ENCODE peak calls at places on chromosomes 13 and 19, in five cellular contexts. X is CD8-positive, alpha-beta T cell; E is heart right ventricle; Y is CD4-positive, CD25-positive, alpha-beta regulatory T cell; K is right lobe of liver. D is an unnamed sample.

GRCh38 chr19:13951799-13952153 is 533 bp upstream of the DCAF15 start:
- ATAC-seq in X (peak; percentile 2), E (no peak), Y (no peak), K (no peak), D (no peak)

GRCh38 chr13:20148501-20149183 is 12.2 kb downstream of the GJA3 start:
- ATAC-seq in X (no peak), E (no peak), Y (no peak), K (no peak), D (no peak)

GRCh38 chr13:83824120-83824519 is 58.2 kb downstream of the SLITRK1 start:
- ATAC-seq in X (no peak), E (no peak), Y (no peak), K (no peak), D (no peak)

GRCh38 chr13:27018230-27018875 is 153.3 kb downstream of the USP12 start:
- ATAC-seq in X (no peak), E (no peak), Y (no peak), K (peak; percentile 96), D (no peak)

GRCh38 chr13:113917096-113917495 is 53.2 kb upstream of the GAS6 start:
- ATAC-seq in X (no peak), E (no peak), Y (no peak), K (no peak), D (no peak)

GRCh38 chr19:33349319-33350289 is 23.9 kb upstream of the CEBPG start:
- ATAC-seq in X (no peak), E (no peak), Y (no peak), K (peak; percentile 87), D (no peak)

GRCh38 chr13:27130223-27131015 is 41.2 kb downstream of the USP12 start:
- ATAC-seq in X (no peak), E (peak; percentile 66), Y (no peak), K (peak; percentile 73), D (peak; percentile 78)

GRCh38 chr19:30696514-30696913 is 324.3 kb downstream of the ZNF536 start:
- ATAC-seq in X (no peak), E (no peak), Y (no peak), K (peak; percentile 65), D (no peak)

GRCh38 chr19:13013649-13014048 is 18.4 kb downstream of the NFIX start:
- ATAC-seq in X (no peak), E (no peak), Y (no peak), K (no peak), D (no peak)

GRCh38 chr19:50488795-50489194 is 12.1 kb upstream of the GARIN5A start:
- ATAC-seq in X (no peak), E (no peak), Y (no peak), K (peak; percentile 10), D (no peak)

GRCh38 chr13:50213526-50213925 is 198.3 kb downstream of the KCNRG start:
- ATAC-seq in X (no peak), E (no peak), Y (no peak), K (no peak), D (no peak)

GRCh38 chr13:49164712-49165111 is 55.4 kb upstream of the MLNR start:
- ATAC-seq in X (no peak), E (no peak), Y (no peak), K (no peak), D (no peak)

GRCh38 chr19:56348289-56348877 is 33.7 kb upstream of the ZSCAN5A start:
- ATAC-seq in X (no peak), E (no peak), Y (no peak), K (no peak), D (no peak)

GRCh38 chr19:12611361-12611699 is 610 bp downstream of the ZNF791 start:
- ATAC-seq in X (no peak), E (peak; percentile 79), Y (no peak), K (peak; percentile 73), D (peak; percentile 81)

GRCh38 chr19:31352296-31352781 is 3.1 kb upstream of the TSHZ3 start:
- ATAC-seq in X (no peak), E (no peak), Y (no peak), K (no peak), D (no peak)

GRCh38 chr13:82719987-82720386 is 1162.3 kb downstream of the SLITRK1 start:
- ATAC-seq in X (no peak), E (no peak), Y (no peak), K (no peak), D (no peak)

GRCh38 chr19:4984448-4984990 is 15.6 kb downstream of the KDM4B start:
- ATAC-seq in X (no peak), E (no peak), Y (no peak), K (no peak), D (no peak)

GRCh38 chr19:4986471-4986888 is 17.6 kb downstream of the KDM4B start:
- ATAC-seq in X (no peak), E (no peak), Y (no peak), K (no peak), D (no peak)

GRCh38 chr19:4985551-4985991 is 16.7 kb downstream of the KDM4B start:
- ATAC-seq in X (no peak), E (no peak), Y (no peak), K (no peak), D (no peak)

GRCh38 chr19:4987286-4987685 is 18.4 kb downstream of the KDM4B start:
- ATAC-seq in X (no peak), E (no peak), Y (no peak), K (no peak), D (no peak)

DNA sequence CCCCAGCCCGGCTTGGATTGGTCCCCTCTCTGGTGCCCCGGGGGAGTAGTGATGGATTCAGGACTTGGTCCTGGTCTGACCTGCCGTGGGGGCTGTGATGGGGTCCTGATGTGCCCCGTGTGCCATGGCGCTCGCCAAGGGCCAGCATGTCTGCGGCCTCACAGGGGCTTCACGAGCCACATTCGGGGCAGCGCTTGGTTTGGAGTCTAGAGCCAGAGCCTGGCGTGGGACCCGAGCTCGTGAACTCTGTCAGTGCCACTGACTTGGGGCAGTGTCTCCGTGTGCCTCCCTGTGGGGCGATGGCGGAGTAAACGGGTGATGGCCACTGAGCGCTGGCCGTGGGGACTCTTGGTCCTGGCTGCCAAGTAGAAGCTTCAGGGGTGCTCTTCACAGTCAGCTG is 17.1 kb downstream of the KDM4B start:
- ATAC-seq in X (no peak), E (no peak), Y (no peak), K (no peak), D (no peak)
- H3K4me1 ChIP-seq in X (peaks cover 4% of the 10 kb centered on the region), E (peaks cover 73% of the 10 kb centered on the region), Y (peaks cover 3% of the 10 kb centered on the region), K (no peaks in the 10 kb centered on the region), D (no peaks in the 10 kb centered on the region)

GRCh38 chr13:80038371-80038770 is 302.6 kb downstream of the SPRY2 start:
- ATAC-seq in X (no peak), E (no peak), Y (no peak), K (no peak), D (no peak)

GRCh38 chr13:80039000-80039399 is 301.9 kb downstream of the SPRY2 start:
- ATAC-seq in X (no peak), E (no peak), Y (no peak), K (no peak), D (no peak)

GRCh38 chr13:80037505-80037888 is 303.4 kb downstream of the SPRY2 start:
- ATAC-seq in X (no peak), E (no peak), Y (no peak), K (no peak), D (no peak)

GRCh38 chr13:80040977-80041310 is 300.0 kb downstream of the SPRY2 start:
- ATAC-seq in X (no peak), E (no peak), Y (no peak), K (no peak), D (peak; percentile 39)

GRCh38 chr13:80040219-80040976 is 300.5 kb downstream of the SPRY2 start:
- ATAC-seq in X (no peak), E (no peak), Y (no peak), K (no peak), D (peak; percentile 77)
- H3K4me1 ChIP-seq in X (no peaks in the 10 kb centered on the region), E (no peaks in the 10 kb centered on the region), Y (no peaks in the 10 kb centered on the region), K (no peaks in the 10 kb centered on the region), D (no peaks in the 10 kb centered on the region)

GRCh38 chr19:1661995-1662394 is 9.6 kb upstream of the TCF3 start:
- ATAC-seq in X (no peak), E (no peak), Y (no peak), K (no peak), D (no peak)
- H3K4me1 ChIP-seq in X (no peaks in the 10 kb centered on the region), E (no peaks in the 10 kb centered on the region), Y (peaks cover 3% of the 10 kb centered on the region), K (no peaks in the 10 kb centered on the region), D (no peaks in the 10 kb centered on the region)

DNA sequence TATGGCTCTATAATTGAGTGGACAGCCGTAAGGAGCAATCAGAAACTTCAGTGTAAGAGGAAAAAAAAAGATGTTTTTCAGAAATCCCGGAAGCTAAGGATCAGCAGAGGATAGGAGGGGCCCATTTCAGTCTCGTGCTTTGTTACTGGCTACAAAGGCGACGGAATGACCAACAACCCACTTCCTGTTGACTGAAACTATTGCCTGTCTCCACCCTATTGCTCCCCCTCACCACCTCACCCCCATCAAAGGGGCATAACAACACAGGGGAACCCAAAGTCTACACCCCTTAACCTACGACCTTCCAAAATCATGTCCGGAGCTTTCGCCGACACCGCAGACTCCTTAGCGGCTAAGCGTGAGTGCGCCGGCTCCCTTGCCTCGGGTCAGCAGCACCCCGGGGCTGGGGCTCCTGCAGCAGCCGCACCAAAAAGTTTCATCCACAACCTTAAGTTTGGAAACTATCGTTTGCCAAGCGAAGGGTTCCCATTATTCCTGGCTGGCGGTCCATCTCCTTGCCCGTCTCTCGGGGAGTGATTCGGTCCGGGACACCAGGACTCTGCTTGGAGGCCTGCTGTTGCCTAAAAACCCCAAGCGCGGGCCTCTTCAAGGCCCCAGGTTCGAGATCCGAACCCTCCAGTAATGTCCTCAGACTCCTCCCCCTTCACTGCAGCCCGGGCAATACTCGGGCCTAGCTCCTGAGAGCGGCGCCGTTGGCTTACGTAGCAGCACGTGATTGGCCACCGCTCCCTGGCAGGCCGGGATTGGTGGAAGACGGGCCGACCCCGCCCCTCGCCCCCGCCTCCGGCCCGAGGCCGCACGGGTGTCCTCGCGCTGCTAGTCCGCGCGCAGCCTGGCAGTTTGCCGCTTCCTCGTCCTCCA is at the start of gene TPP2:
- ATAC-seq in X (peak; percentile 83), E (peak; percentile 99), Y (peak; percentile 83), K (peak; percentile 96), D (peak; percentile 97)
- H3K4me1 ChIP-seq in X (peaks cover 44% of the 10 kb centered on the region), E (peaks cover 49% of the 10 kb centered on the region), Y (peaks cover 79% of the 10 kb centered on the region), K (peaks cover 3% of the 10 kb centered on the region), D (peaks cover 62% of the 10 kb centered on the region)

GRCh38 chr19:51784109-51784785 is 10.7 kb upstream of the FPR3 start:
- ATAC-seq in X (no peak), E (no peak), Y (no peak), K (no peak), D (peak; percentile 23)

GRCh38 chr19:51786651-51787494 is 8.1 kb upstream of the FPR3 start:
- ATAC-seq in X (no peak), E (peak; percentile 41), Y (no peak), K (no peak), D (no peak)

GRCh38 chr19:51779703-51780102 is 15.3 kb upstream of the FPR3 start:
- ATAC-seq in X (no peak), E (no peak), Y (no peak), K (no peak), D (no peak)

GRCh38 chr19:51784922-51785690 is 9.9 kb upstream of the FPR3 start:
- ATAC-seq in X (no peak), E (peak; percentile 79), Y (peak; percentile 37), K (peak; percentile 50), D (peak; percentile 93)

GRCh38 chr19:51783373-51783772 is 11.6 kb upstream of the FPR3 start:
- ATAC-seq in X (no peak), E (peak; percentile 30), Y (no peak), K (no peak), D (no peak)
- H3K4me1 ChIP-seq in X (no peaks in the 10 kb centered on the region), E (peaks cover 5% of the 10 kb centered on the region), Y (no peaks in the 10 kb centered on the region), K (no peaks in the 10 kb centered on the region), D (no peaks in the 10 kb centered on the region)

GRCh38 chr13:35365885-35366284 is 110.6 kb downstream of the MAB21L1 start:
- ATAC-seq in X (no peak), E (no peak), Y (no peak), K (no peak), D (no peak)
- H3K4me1 ChIP-seq in X (no peaks in the 10 kb centered on the region), E (no peaks in the 10 kb centered on the region), Y (no peaks in the 10 kb centered on the region), K (no peaks in the 10 kb centered on the region), D (no peaks in the 10 kb centered on the region)

D was measured in gastroesophageal sphincter.